ENCODE peak calls at places on chromosome 17, in ten cellular contexts. E is endodermal cell; O is BJ; K is AML-193; L is EL; J is thoracic aorta; Z is activated CD8-positive, alpha-beta memory T cell treated with anti-CD3 and anti-CD28 coated beads for 1 hour; P is esophagus squamous epithelium; C is skeletal muscle cell; W is fibroblast of gingiva. N is an unnamed sample.

GRCh38 chr17:29444589-29444988 is 54.4 kb downstream of the TAOK1 start:
- DNase-seq in E (no peak), P (no peak), W (peak), O (no peak), J (no peak), K (no peak), C (peak), L (peak), Z (no peak), N (peak)

GRCh38 chr17:19415806-19416775 is 5.1 kb downstream of the RNF112 start:
- DNase-seq in K (no peak), J (no peak), L (no peak), Z (no peak), C (no peak), P (no peak), E (peak), W (no peak), O (no peak), N (no peak)

GRCh38 chr17:34302626-34303025 is 16.6 kb upstream of the CCL8 start:
- DNase-seq in E (no peak), L (no peak), P (no peak), Z (no peak), O (no peak), K (no peak), J (no peak), C (no peak), W (no peak), N (no peak)

GRCh38 chr17:42198897-42199296 is 4.6 kb upstream of the GHDC start:
- DNase-seq in J (no peak), Z (no peak), O (no peak), P (no peak), C (no peak), K (peak), L (no peak), W (no peak), E (no peak), N (no peak)

GRCh38 chr17:35692811-35693210 is 38.6 kb upstream of the RASL10B start:
- DNase-seq in P (no peak), C (no peak), J (no peak), L (no peak), E (no peak), K (no peak), O (no peak), Z (no peak), W (no peak), N (no peak)

GRCh38 chr17:34596897-34597296 is 17.5 kb downstream of the TMEM132E start:
- DNase-seq in K (no peak), J (no peak), Z (no peak), E (peak), W (no peak), L (no peak), P (no peak), C (no peak), O (no peak), N (no peak)

GRCh38 chr17:48799069-48799710 is 17.8 kb downstream of the TTLL6 start:
- DNase-seq in Z (no peak), W (no peak), O (no peak), J (no peak), K (no peak), E (no peak), L (no peak), P (no peak), C (no peak), N (no peak)

GRCh38 chr17:69947027-69947759 is 127.8 kb upstream of the KCNJ16 start:
- DNase-seq in W (no peak), C (no peak), K (no peak), L (peak), P (no peak), O (no peak), E (no peak), J (no peak), Z (no peak), N (no peak)

GRCh38 chr17:43043306-43043705 is 18.3 kb downstream of the RND2 start:
- DNase-seq in E (no peak), W (no peak), K (no peak), P (no peak), O (no peak), C (no peak), Z (no peak), J (no peak), L (no peak), N (no peak)

GRCh38 chr17:68753985-68754769 is 153.0 kb upstream of the FAM20A start:
- DNase-seq in K (no peak), P (no peak), W (no peak), O (no peak), J (no peak), Z (no peak), L (no peak), C (no peak), E (no peak), N (no peak)

GRCh38 chr17:41917957-41918391 is 777 bp downstream of the ACLY start:
- DNase-seq in P (no peak), C (no peak), O (no peak), L (peak), J (no peak), K (no peak), E (peak), W (peak), Z (no peak), N (no peak)

GRCh38 chr17:38922538-38923291 is 2.7 kb upstream of the LASP1NB start:
- DNase-seq in L (peak), Z (no peak), P (no peak), O (no peak), K (peak), J (no peak), W (peak), C (peak), E (peak), N (no peak)

GRCh38 chr17:1438593-1439083 is 17.4 kb downstream of the CRK start:
- DNase-seq in P (no peak), K (no peak), O (no peak), W (peak), Z (no peak), C (no peak), J (no peak), E (no peak), L (peak), N (no peak)

GRCh38 chr17:30476726-30477082 is 504 bp upstream of the GOSR1 start:
- DNase-seq in L (no peak), O (no peak), P (no peak), C (no peak), J (no peak), K (no peak), W (peak), Z (no peak), E (no peak), N (no peak)

GRCh38 chr17:28570716-28571254 is 539 bp downstream of the PIGS start:
- DNase-seq in P (no peak), J (no peak), Z (no peak), W (no peak), C (no peak), L (peak), O (no peak), K (peak), E (peak), N (no peak)

GRCh38 chr17:7460850-7461660 is 16.2 kb downstream of the CHRNB1 start:
- DNase-seq in E (peak), O (no peak), P (no peak), C (no peak), W (no peak), Z (no peak), K (no peak), L (no peak), J (no peak), N (no peak)

GRCh38 chr17:54736573-54736972 is 164.1 kb upstream of the TOM1L1 start:
- DNase-seq in O (no peak), E (no peak), J (no peak), Z (no peak), K (no peak), P (no peak), C (no peak), L (no peak), W (no peak), N (no peak)

GRCh38 chr17:32757963-32758362 is 119.0 kb downstream of the MYO1D start:
- DNase-seq in L (peak), C (no peak), K (no peak), Z (no peak), O (peak), J (no peak), E (no peak), W (no peak), P (no peak), N (no peak)

GRCh38 chr17:73346763-73347162 is 35.0 kb upstream of the CDC42EP4 start:
- DNase-seq in W (no peak), E (no peak), P (no peak), K (no peak), C (no peak), O (no peak), L (no peak), Z (no peak), J (no peak), N (no peak)

GRCh38 chr17:19979917-19980770 is 2.5 kb upstream of the AKAP10 start:
- DNase-seq in J (no peak), L (no peak), Z (no peak), W (no peak), O (no peak), E (peak), K (no peak), P (no peak), C (no peak), N (no peak)

GRCh38 chr17:74513987-74514631 is 17.2 kb downstream of the CD300LB start:
- DNase-seq in K (no peak), O (no peak), J (no peak), E (peak), C (peak), P (no peak), L (peak), W (peak), Z (no peak), N (peak)

GRCh38 chr17:231191-231965 is 49.9 kb upstream of the DOC2B start:
- DNase-seq in P (no peak), J (no peak), K (no peak), Z (no peak), E (no peak), O (no peak), C (no peak), L (no peak), W (no peak), N (no peak)

GRCh38 chr17:45030733-45031132 is 20.7 kb downstream of the DCAKD start:
- DNase-seq in P (no peak), J (no peak), C (no peak), K (no peak), W (no peak), L (no peak), Z (no peak), O (no peak), E (no peak), N (no peak)

GRCh38 chr17:64343833-64344637 is 46.6 kb downstream of the PECAM1 start:
- DNase-seq in P (no peak), J (no peak), K (no peak), E (peak), O (no peak), W (peak), C (no peak), L (peak), Z (no peak), N (peak)

GRCh38 chr17:72373910-72374741 is 253.3 kb downstream of the SOX9 start:
- DNase-seq in P (no peak), W (peak), C (no peak), O (no peak), E (no peak), K (no peak), J (no peak), L (no peak), Z (no peak), N (no peak)

GRCh38 chr17:59941131-59941530 is 23.4 kb downstream of the RNFT1 start:
- DNase-seq in W (no peak), L (no peak), J (no peak), Z (no peak), E (no peak), P (no peak), K (no peak), O (no peak), C (no peak), N (no peak)

GRCh38 chr17:82639628-82640027 is 8.6 kb downstream of the WDR45B start:
- DNase-seq in L (no peak), E (peak), K (no peak), P (no peak), O (no peak), C (no peak), W (no peak), Z (no peak), J (no peak), N (no peak)

GRCh38 chr17:51496378-51496777 is 236.0 kb downstream of the UTP18 start:
- DNase-seq in W (no peak), K (no peak), C (no peak), E (no peak), L (no peak), P (no peak), Z (no peak), O (no peak), J (no peak), N (no peak)

GRCh38 chr17:66401364-66401763 is 99.0 kb downstream of the PRKCA start:
- DNase-seq in E (no peak), J (no peak), P (no peak), O (no peak), W (no peak), L (no peak), C (no peak), Z (no peak), K (no peak), N (no peak)

GRCh38 chr17:8120520-8121443 is 2.5 kb upstream of the ALOXE3 start:
- DNase-seq in E (peak), C (no peak), J (no peak), L (peak), Z (no peak), K (no peak), P (no peak), W (peak), O (no peak), N (no peak)

GRCh38 chr17:2893422-2893914 is 97.2 kb downstream of the RAP1GAP2 start:
- DNase-seq in P (no peak), E (peak), O (no peak), C (no peak), J (no peak), K (no peak), W (no peak), Z (no peak), L (no peak), N (no peak)